ENCODE peak calls at places on chromosome 15, in four cellular contexts. P, N, K and M are unnamed samples. For H3K4me1, the result is how much of the 10 kb centered on the place peaks cover.

GRCh38 chr15:60591491-60592385 is 112.8 kb upstream of the ICE2 start:
- DNase-seq in P (no peak), N (peak), K (peak), M (no peak)

GRCh38 chr15:68830141-68830540 is 9.4 kb upstream of the ANP32A start:
- DNase-seq in P (no peak), N (no peak), K (no peak), M (no peak)

GRCh38 chr15:90402230-90402629 is 14.2 kb downstream of the IQGAP1 start:
- DNase-seq in P (no peak), N (peak), K (no peak), M (no peak)

GRCh38 chr15:100733088-100733487 is 130.7 kb downstream of the ASB7 start:
- DNase-seq in P (no peak), N (peak), K (no peak), M (no peak)

GRCh38 chr15:98551936-98552562 is 96.3 kb upstream of the IGF1R start:
- DNase-seq in P (no peak), N (no peak), K (no peak), M (no peak)

GRCh38 chr15:58361291-58361759 is 70.5 kb upstream of the LIPC start:
- DNase-seq in P (no peak), N (no peak), K (no peak), M (no peak)

GRCh38 chr15:32688151-32688639 is 29.6 kb upstream of the GREM1 start:
- DNase-seq in P (no peak), N (peak), K (no peak), M (no peak)

GRCh38 chr15:82952156-82953081 is at the start of gene HOMER2:
- DNase-seq in P (no peak), N (no peak), K (peak), M (peak)

GRCh38 chr15:71761649-71762048 is 48.7 kb upstream of the NR2E3 start:
- DNase-seq in P (no peak), N (peak), K (no peak), M (no peak)

GRCh38 chr15:37682304-37682703 is 252.1 kb upstream of the TMCO5A start:
- DNase-seq in P (no peak), N (peak), K (no peak), M (no peak)

GRCh38 chr15:91694131-91694828 is 159.2 kb upstream of the SLCO3A1 start:
- DNase-seq in P (no peak), N (no peak), K (no peak), M (no peak)

GRCh38 chr15:70014311-70014707 is 83.4 kb downstream of the TLE3 start:
- DNase-seq in P (no peak), N (no peak), K (no peak), M (no peak)

GRCh38 chr15:63495780-63496179 is 8.6 kb upstream of the USP3 start:
- DNase-seq in P (no peak), N (no peak), K (no peak), M (no peak)

DNA sequence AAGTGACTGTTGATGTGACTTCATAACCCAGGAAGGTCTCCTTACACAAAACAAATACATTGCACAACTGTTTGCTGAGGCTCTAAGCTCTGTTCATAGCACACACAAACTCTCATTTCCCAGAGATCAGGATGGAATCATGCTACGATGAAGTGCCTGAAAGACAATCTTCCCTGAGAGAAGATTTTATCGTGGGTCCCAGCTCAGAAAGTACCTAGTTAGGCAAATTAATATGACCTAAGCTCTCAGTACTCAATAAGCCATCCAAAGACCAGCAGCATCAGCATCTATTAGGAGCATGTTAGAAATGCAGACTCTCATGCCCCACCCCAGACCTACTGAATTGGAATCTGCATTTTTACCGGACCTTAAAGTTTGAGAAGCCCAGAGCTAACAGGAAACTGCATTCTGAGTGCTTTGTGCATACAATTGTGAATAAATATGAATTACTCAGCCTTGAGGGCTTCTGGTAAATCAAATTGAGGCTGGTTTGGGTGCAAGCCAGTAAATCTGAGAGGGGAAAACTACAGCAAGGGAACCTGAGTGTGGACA is 161.5 kb upstream of the C2CD4B start:
- DNase-seq in P (no peak), N (peak), K (no peak), M (no peak)
- H3K4me3 ChIP-seq in P (no peak), N (no peak), K (no peak), M (no peak)

DNA sequence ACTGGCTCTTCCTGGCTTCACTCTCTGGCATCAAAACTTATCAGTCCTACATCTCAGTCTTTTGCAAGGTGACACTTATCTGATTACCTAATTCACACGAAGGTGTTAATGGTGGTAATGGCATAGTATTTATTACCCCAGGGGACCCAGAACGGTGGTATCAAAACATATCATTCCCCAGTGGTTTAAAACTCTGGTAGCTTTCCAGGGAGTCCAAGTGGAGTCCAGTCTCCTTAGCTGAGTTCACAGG is 41.3 kb downstream of the SMAD3 start:
- DNase-seq in P (no peak), N (no peak), K (no peak), M (no peak)
- H3K4me1 ChIP-seq in P (half or more), N (half or more), K (under half), M (under half)

DNA sequence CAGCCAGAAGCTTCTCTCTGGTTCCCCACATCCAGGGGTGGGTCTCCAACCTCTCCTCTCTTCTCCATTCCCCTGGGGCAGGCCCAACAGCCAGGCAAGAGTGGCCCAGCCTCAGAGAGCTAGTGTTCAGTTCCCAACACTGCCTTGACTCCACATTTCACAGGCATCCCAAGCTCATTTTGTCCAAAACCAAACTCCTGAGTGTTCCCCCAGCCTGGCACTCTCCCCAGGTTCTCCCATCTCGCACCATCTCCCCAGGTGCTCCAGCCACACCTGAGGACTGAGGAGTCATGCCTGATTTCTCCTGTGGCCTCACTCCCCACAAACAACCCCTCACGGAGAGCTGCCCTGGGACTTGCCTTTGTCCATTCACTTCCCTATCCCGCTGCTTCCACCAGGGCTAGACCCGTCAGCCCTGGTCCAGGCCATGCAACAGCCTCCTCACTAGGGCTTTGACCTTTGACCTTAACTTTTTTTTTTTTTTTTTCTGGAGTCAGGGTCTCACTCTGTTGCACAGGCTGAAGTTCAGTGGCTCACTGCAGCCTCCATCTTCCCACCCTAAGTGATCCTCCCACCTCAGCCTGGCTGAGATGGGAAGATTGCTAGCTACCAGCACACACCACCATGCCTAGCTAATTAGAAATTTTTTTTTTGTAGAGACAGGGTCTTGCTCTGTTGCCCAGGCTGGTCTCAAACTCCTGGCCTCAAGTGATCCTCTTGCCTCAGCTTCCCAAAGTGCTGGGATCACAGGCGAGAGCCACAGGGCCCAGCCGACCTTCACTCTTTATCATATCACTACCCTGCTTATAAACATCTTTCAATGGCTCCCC is 3.9 kb upstream of the CSK start:
- DNase-seq in P (no peak), N (no peak), K (no peak), M (no peak)
- H3K4me3 ChIP-seq in P (peak), N (no peak), K (no peak), M (no peak)

DNA sequence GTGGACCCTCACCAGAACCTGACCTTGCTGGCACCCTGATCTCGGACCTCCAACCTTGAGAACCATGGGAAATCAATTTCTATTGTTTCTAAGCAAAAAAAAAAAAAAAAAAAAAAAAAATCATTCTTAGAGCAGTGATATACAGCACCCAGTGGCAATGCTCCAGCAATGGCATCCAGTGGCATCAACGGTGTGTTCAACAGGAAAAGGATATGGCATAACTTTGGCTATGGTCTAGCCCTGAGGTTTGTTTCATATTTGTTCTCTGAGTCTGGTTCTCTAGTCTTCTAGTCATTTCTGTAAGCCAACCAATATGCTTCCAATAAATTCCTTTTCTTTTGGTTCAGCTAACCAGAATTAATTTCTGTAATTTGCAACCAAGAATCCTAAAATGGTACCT is 19.2 kb downstream of the DENND4A start:
- DNase-seq in P (no peak), N (no peak), K (no peak), M (no peak)
- H3K4me1 ChIP-seq in P (under half), N (under half), K (under half), M (under half)